ENCODE peak calls at places on chromosomes 11 and 22, in ten cellular contexts. J is CD4-positive, alpha-beta memory T cell; O is T-cell; B is tibial nerve; Q is A549; I is WTC11; F is stimulated activated CD4-positive, alpha-beta T cell treated with anti-CD3 and anti-CD28 coated beads, Interleukin-4, amount 100 ng/mL, for 48 hours; M is B cell; E is stimulated activated CD8-positive, alpha-beta memory T cell treated with anti-CD3 and anti-CD28 coated beads, Interleukin-12 subunit alpha, Interleukin-12 subunit beta, amount 100 ng/mL, for 1 hour; L is endothelial cell. C is an unnamed sample.

GRCh38 chr11:92443109-92443508 is 218.5 kb downstream of the FAT3 start:
- DNase-seq in J (no peak), O (no peak), B (no peak), Q (no peak), I (no peak), F (no peak), M (no peak), E (no peak), L (no peak), C (no peak)

GRCh38 chr11:14746857-14747256 is 103.3 kb downstream of the PDE3B start:
- DNase-seq in J (no peak), O (no peak), B (no peak), Q (no peak), I (no peak), F (no peak), M (no peak), E (no peak), L (no peak), C (no peak)

GRCh38 chr11:67345247-67345948 is 7.9 kb downstream of the POLD4 start:
- DNase-seq in J (no peak), O (no peak), B (no peak), Q (no peak), I (no peak), F (no peak), M (no peak), E (no peak), L (no peak), C (no peak)

GRCh38 chr11:75277991-75278790 is 37.6 kb downstream of the TPBGL start:
- DNase-seq in J (no peak), O (no peak), B (no peak), Q (no peak), I (no peak), F (no peak), M (no peak), E (no peak), L (no peak), C (no peak)

GRCh38 chr22:44735518-44736428 is 16.6 kb upstream of the ARHGAP8 start:
- DNase-seq in J (peak), O (peak), B (peak), Q (peak), I (peak), F (peak), M (peak), E (peak), L (peak), C (peak)

GRCh38 chr11:123451183-123451907 is 21.3 kb downstream of the GRAMD1B start:
- DNase-seq in J (no peak), O (no peak), B (no peak), Q (no peak), I (no peak), F (no peak), M (no peak), E (no peak), L (no peak), C (no peak)

GRCh38 chr11:9752091-9752490 is 88.2 kb downstream of the SWAP70 start:
- DNase-seq in J (no peak), O (no peak), B (no peak), Q (no peak), I (no peak), F (no peak), M (no peak), E (no peak), L (no peak), C (no peak)

GRCh38 chr22:39718206-39718605 is 147.7 kb downstream of the CACNA1I start:
- DNase-seq in J (no peak), O (no peak), B (no peak), Q (no peak), I (no peak), F (no peak), M (no peak), E (no peak), L (no peak), C (no peak)

GRCh38 chr22:25192406-25192805 is 7.3 kb upstream of the CRYBB3 start:
- DNase-seq in J (no peak), O (no peak), B (no peak), Q (no peak), I (no peak), F (no peak), M (no peak), E (no peak), L (no peak), C (no peak)

GRCh38 chr11:1040428-1041148 is 4.1 kb upstream of the MUC6 start:
- DNase-seq in J (no peak), O (no peak), B (no peak), Q (no peak), I (no peak), F (no peak), M (no peak), E (no peak), L (no peak), C (no peak)

GRCh38 chr11:115716577-115717214 is 212.5 kb upstream of the CADM1 start:
- DNase-seq in J (no peak), O (no peak), B (peak), Q (no peak), I (no peak), F (no peak), M (no peak), E (no peak), L (no peak), C (no peak)

GRCh38 chr11:116842909-116843308 is 5.5 kb upstream of the APOA1 start:
- DNase-seq in J (no peak), O (no peak), B (no peak), Q (peak), I (no peak), F (no peak), M (no peak), E (no peak), L (no peak), C (no peak)

GRCh38 chr11:2305862-2306823 is 4.3 kb downstream of the TSPAN32 start:
- DNase-seq in J (peak), O (no peak), B (peak), Q (no peak), I (no peak), F (no peak), M (no peak), E (no peak), L (no peak), C (peak)

GRCh38 chr22:24482586-24482985 is 12.5 kb upstream of the UPB1 start:
- DNase-seq in J (no peak), O (no peak), B (no peak), Q (no peak), I (no peak), F (no peak), M (no peak), E (no peak), L (no peak), C (no peak)

GRCh38 chr11:46120711-46121327 is 435 bp downstream of the PHF21A start:
- DNase-seq in J (no peak), O (no peak), B (peak), Q (no peak), I (peak), F (peak), M (peak), E (no peak), L (peak), C (no peak)

GRCh38 chr11:17389205-17389956 is 922 bp upstream of the KCNJ11 start:
- DNase-seq in J (peak), O (peak), B (peak), Q (peak), I (peak), F (peak), M (peak), E (peak), L (peak), C (peak)

GRCh38 chr22:42608481-42609361 is 6.0 kb downstream of the POLDIP3 start:
- DNase-seq in J (no peak), O (no peak), B (no peak), Q (no peak), I (no peak), F (no peak), M (no peak), E (no peak), L (no peak), C (no peak)

GRCh38 chr11:108239076-108239475 is 16.2 kb downstream of the ATM start:
- DNase-seq in J (peak), O (peak), B (no peak), Q (no peak), I (no peak), F (no peak), M (no peak), E (no peak), L (no peak), C (peak)

GRCh38 chr11:2204361-2205213 is 33.0 kb upstream of the TH start:
- DNase-seq in J (no peak), O (no peak), B (no peak), Q (no peak), I (peak), F (no peak), M (no peak), E (no peak), L (no peak), C (no peak)

GRCh38 chr11:70270104-70270876 is at the start of gene PPFIA1:
- DNase-seq in J (peak), O (peak), B (peak), Q (peak), I (peak), F (peak), M (peak), E (peak), L (peak), C (peak)

GRCh38 chr11:119229736-119230135 is 23.6 kb downstream of the CBL start:
- DNase-seq in J (no peak), O (no peak), B (no peak), Q (no peak), I (no peak), F (no peak), M (no peak), E (no peak), L (no peak), C (no peak)

GRCh38 chr11:76838422-76839068 is 22.2 kb upstream of the ACER3 start:
- DNase-seq in J (no peak), O (no peak), B (no peak), Q (peak), I (peak), F (no peak), M (no peak), E (no peak), L (peak), C (no peak)

GRCh38 chr11:64562723-64563351 is 28.2 kb upstream of the SLC22A12 start:
- DNase-seq in J (no peak), O (no peak), B (no peak), Q (no peak), I (no peak), F (no peak), M (no peak), E (no peak), L (no peak), C (no peak)

GRCh38 chr11:62398011-62398994 is 20.5 kb upstream of the SCGB1A1 start:
- DNase-seq in J (no peak), O (no peak), B (peak), Q (peak), I (no peak), F (no peak), M (peak), E (no peak), L (no peak), C (no peak)

GRCh38 chr11:77135069-77135468 is 7.0 kb downstream of the MYO7A start:
- DNase-seq in J (no peak), O (no peak), B (no peak), Q (no peak), I (no peak), F (no peak), M (no peak), E (no peak), L (no peak), C (no peak)

GRCh38 chr11:62054484-62055121 is 69.2 kb upstream of the INCENP start:
- DNase-seq in J (peak), O (peak), B (no peak), Q (peak), I (peak), F (no peak), M (no peak), E (no peak), L (no peak), C (no peak)